ENCODE peak calls at places on chromosomes 4 and X, in eight cellular contexts. One of them, this sample, is unnamed.

GRCh38 chr4:3451956-3452355 is 10.2 kb downstream of the HGFAC start:
- DNase-seq in lung: no peak
- DNase-seq in suprapubic skin: no peak
- DNase-seq in cardiac muscle cell: no peak
- DNase-seq in AG10803: peak
- DNase-seq in brain microvascular endothelial cell: peak
- DNase-seq in foreskin fibroblast: peak
- DNase-seq in esophagus muscularis mucosa: no peak
- DNase-seq in this sample: no peak

GRCh38 chrX:134782796-134783195 is 124.5 kb upstream of the PLAC1 start:
- DNase-seq in cardiac muscle cell: peak
- DNase-seq in lung: no peak
- DNase-seq in brain microvascular endothelial cell: peak
- DNase-seq in suprapubic skin: no peak
- DNase-seq in foreskin fibroblast: peak
- DNase-seq in AG10803: peak
- DNase-seq in esophagus muscularis mucosa: no peak
- DNase-seq in this sample: peak

GRCh38 chr4:43496188-43496587 is 603.7 kb downstream of the GRXCR1 start:
- DNase-seq in suprapubic skin: no peak
- DNase-seq in cardiac muscle cell: peak
- DNase-seq in brain microvascular endothelial cell: no peak
- DNase-seq in esophagus muscularis mucosa: no peak
- DNase-seq in foreskin fibroblast: no peak
- DNase-seq in AG10803: no peak
- DNase-seq in lung: no peak
- DNase-seq in this sample: no peak

GRCh38 chrX:149493567-149494562 is 11.2 kb downstream of the IDS start:
- DNase-seq in cardiac muscle cell: no peak
- DNase-seq in AG10803: no peak
- DNase-seq in suprapubic skin: no peak
- DNase-seq in lung: no peak
- DNase-seq in esophagus muscularis mucosa: no peak
- DNase-seq in brain microvascular endothelial cell: no peak
- DNase-seq in foreskin fibroblast: no peak
- DNase-seq in this sample: no peak

GRCh38 chrX:39328661-39329060 is 527.4 kb downstream of the MID1IP1 start:
- DNase-seq in foreskin fibroblast: no peak
- DNase-seq in cardiac muscle cell: no peak
- DNase-seq in AG10803: no peak
- DNase-seq in lung: no peak
- DNase-seq in esophagus muscularis mucosa: no peak
- DNase-seq in suprapubic skin: no peak
- DNase-seq in brain microvascular endothelial cell: no peak
- DNase-seq in this sample: no peak

GRCh38 chr4:105350859-105351494 is 122.9 kb downstream of the PPA2 start:
- DNase-seq in brain microvascular endothelial cell: no peak
- DNase-seq in suprapubic skin: no peak
- DNase-seq in esophagus muscularis mucosa: no peak
- DNase-seq in cardiac muscle cell: peak
- DNase-seq in foreskin fibroblast: peak
- DNase-seq in lung: no peak
- DNase-seq in AG10803: peak
- DNase-seq in this sample: peak

GRCh38 chr4:98406819-98407218 is 145.6 kb downstream of the RAP1GDS1 start:
- DNase-seq in suprapubic skin: no peak
- DNase-seq in brain microvascular endothelial cell: no peak
- DNase-seq in lung: no peak
- DNase-seq in AG10803: no peak
- DNase-seq in foreskin fibroblast: no peak
- DNase-seq in esophagus muscularis mucosa: no peak
- DNase-seq in cardiac muscle cell: no peak
- DNase-seq in this sample: no peak

GRCh38 chr4:26873391-26874026 is 12.9 kb downstream of the STIM2 start:
- DNase-seq in suprapubic skin: no peak
- DNase-seq in brain microvascular endothelial cell: no peak
- DNase-seq in foreskin fibroblast: no peak
- DNase-seq in esophagus muscularis mucosa: no peak
- DNase-seq in cardiac muscle cell: no peak
- DNase-seq in lung: no peak
- DNase-seq in AG10803: no peak
- DNase-seq in this sample: no peak

GRCh38 chr4:25842229-25842840 is 20.5 kb downstream of the SEL1L3 start:
- DNase-seq in lung: no peak
- DNase-seq in brain microvascular endothelial cell: no peak
- DNase-seq in cardiac muscle cell: no peak
- DNase-seq in suprapubic skin: no peak
- DNase-seq in AG10803: no peak
- DNase-seq in foreskin fibroblast: no peak
- DNase-seq in esophagus muscularis mucosa: no peak
- DNase-seq in this sample: no peak

GRCh38 chr4:35934370-35934981 is 309.8 kb downstream of the ARAP2 start:
- DNase-seq in esophagus muscularis mucosa: no peak
- DNase-seq in suprapubic skin: no peak
- DNase-seq in cardiac muscle cell: peak
- DNase-seq in foreskin fibroblast: peak
- DNase-seq in AG10803: peak
- DNase-seq in brain microvascular endothelial cell: no peak
- DNase-seq in lung: no peak
- DNase-seq in this sample: peak

GRCh38 chrX:31658360-31658759 is 586.5 kb upstream of the FTHL17 start:
- DNase-seq in suprapubic skin: no peak
- DNase-seq in esophagus muscularis mucosa: no peak
- DNase-seq in AG10803: peak
- DNase-seq in foreskin fibroblast: peak
- DNase-seq in lung: no peak
- DNase-seq in cardiac muscle cell: peak
- DNase-seq in brain microvascular endothelial cell: no peak
- DNase-seq in this sample: peak

GRCh38 chrX:16418650-16419049 is 231.3 kb upstream of the S100G start:
- DNase-seq in brain microvascular endothelial cell: no peak
- DNase-seq in suprapubic skin: no peak
- DNase-seq in cardiac muscle cell: no peak
- DNase-seq in esophagus muscularis mucosa: no peak
- DNase-seq in lung: no peak
- DNase-seq in AG10803: no peak
- DNase-seq in foreskin fibroblast: no peak
- DNase-seq in this sample: no peak

GRCh38 chrX:63281465-63281864 is 69.7 kb downstream of the SPIN4 start:
- DNase-seq in cardiac muscle cell: no peak
- DNase-seq in brain microvascular endothelial cell: no peak
- DNase-seq in suprapubic skin: no peak
- DNase-seq in esophagus muscularis mucosa: no peak
- DNase-seq in foreskin fibroblast: no peak
- DNase-seq in AG10803: no peak
- DNase-seq in lung: no peak
- DNase-seq in this sample: no peak

GRCh38 chr4:53591372-53591892 is at the start of gene LNX1:
- DNase-seq in foreskin fibroblast: no peak
- DNase-seq in esophagus muscularis mucosa: peak
- DNase-seq in AG10803: no peak
- DNase-seq in lung: peak
- DNase-seq in suprapubic skin: peak
- DNase-seq in cardiac muscle cell: no peak
- DNase-seq in brain microvascular endothelial cell: no peak
- DNase-seq in this sample: no peak

GRCh38 chr4:147017081-147017480 is 71.4 kb upstream of the TTC29 start:
- DNase-seq in esophagus muscularis mucosa: no peak
- DNase-seq in suprapubic skin: no peak
- DNase-seq in cardiac muscle cell: peak
- DNase-seq in lung: no peak
- DNase-seq in brain microvascular endothelial cell: peak
- DNase-seq in AG10803: peak
- DNase-seq in foreskin fibroblast: peak
- DNase-seq in this sample: peak

GRCh38 chr4:139736661-139737060 is 71.0 kb downstream of the MGST2 start:
- DNase-seq in AG10803: peak
- DNase-seq in suprapubic skin: no peak
- DNase-seq in lung: no peak
- DNase-seq in cardiac muscle cell: peak
- DNase-seq in esophagus muscularis mucosa: no peak
- DNase-seq in foreskin fibroblast: peak
- DNase-seq in brain microvascular endothelial cell: no peak
- DNase-seq in this sample: peak

GRCh38 chr4:143359794-143360193 is 23.1 kb downstream of the GAB1 start:
- DNase-seq in AG10803: no peak
- DNase-seq in esophagus muscularis mucosa: no peak
- DNase-seq in lung: no peak
- DNase-seq in cardiac muscle cell: no peak
- DNase-seq in brain microvascular endothelial cell: no peak
- DNase-seq in suprapubic skin: no peak
- DNase-seq in foreskin fibroblast: peak
- DNase-seq in this sample: no peak

GRCh38 chr4:94603170-94603747 is 151.5 kb downstream of the PDLIM5 start:
- DNase-seq in suprapubic skin: no peak
- DNase-seq in esophagus muscularis mucosa: no peak
- DNase-seq in AG10803: peak
- DNase-seq in brain microvascular endothelial cell: peak
- DNase-seq in cardiac muscle cell: peak
- DNase-seq in foreskin fibroblast: peak
- DNase-seq in lung: peak
- DNase-seq in this sample: peak

GRCh38 chrX:132652871-132653270 is 164.0 kb upstream of the MBNL3 start:
- DNase-seq in esophagus muscularis mucosa: no peak
- DNase-seq in suprapubic skin: no peak
- DNase-seq in brain microvascular endothelial cell: no peak
- DNase-seq in lung: no peak
- DNase-seq in foreskin fibroblast: no peak
- DNase-seq in AG10803: peak
- DNase-seq in cardiac muscle cell: no peak
- DNase-seq in this sample: no peak
- H3K4me3 ChIP-seq in esophagus muscularis mucosa: no peak
- H3K4me3 ChIP-seq in suprapubic skin: no peak
- H3K4me3 ChIP-seq in brain microvascular endothelial cell: no peak
- H3K4me3 ChIP-seq in lung: no peak
- H3K4me3 ChIP-seq in foreskin fibroblast: no peak
- H3K4me3 ChIP-seq in AG10803: no peak
- H3K4me3 ChIP-seq in cardiac muscle cell: no peak
- H3K4me3 ChIP-seq in this sample: no peak

GRCh38 chrX:2652106-2652505 is 39.0 kb upstream of the CD99 start:
- DNase-seq in esophagus muscularis mucosa: no peak
- DNase-seq in lung: no peak
- DNase-seq in cardiac muscle cell: no peak
- DNase-seq in foreskin fibroblast: no peak
- DNase-seq in AG10803: no peak
- DNase-seq in suprapubic skin: no peak
- DNase-seq in brain microvascular endothelial cell: no peak
- DNase-seq in this sample: no peak
- TF ChIP-seq CTCF in esophagus muscularis mucosa: no peak
- TF ChIP-seq CTCF in lung: no peak
- TF ChIP-seq CTCF in cardiac muscle cell: peak
- TF ChIP-seq CTCF in foreskin fibroblast: peak
- TF ChIP-seq CTCF in AG10803: peak
- TF ChIP-seq CTCF in suprapubic skin: no peak
- TF ChIP-seq CTCF in brain microvascular endothelial cell: peak
- TF ChIP-seq CTCF in this sample: peak

GRCh38 chrX:137569470-137569891 is 3.6 kb downstream of the ZIC3 start:
- DNase-seq in brain microvascular endothelial cell: no peak
- DNase-seq in lung: no peak
- DNase-seq in suprapubic skin: no peak
- DNase-seq in cardiac muscle cell: no peak
- DNase-seq in AG10803: no peak
- DNase-seq in esophagus muscularis mucosa: no peak
- DNase-seq in foreskin fibroblast: no peak
- DNase-seq in this sample: no peak
- H3K4me3 ChIP-seq in brain microvascular endothelial cell: peak
- H3K4me3 ChIP-seq in lung: no peak
- H3K4me3 ChIP-seq in suprapubic skin: peak
- H3K4me3 ChIP-seq in cardiac muscle cell: peak
- H3K4me3 ChIP-seq in AG10803: no peak
- H3K4me3 ChIP-seq in esophagus muscularis mucosa: no peak
- H3K4me3 ChIP-seq in foreskin fibroblast: no peak
- H3K4me3 ChIP-seq in this sample: no peak

DNA sequence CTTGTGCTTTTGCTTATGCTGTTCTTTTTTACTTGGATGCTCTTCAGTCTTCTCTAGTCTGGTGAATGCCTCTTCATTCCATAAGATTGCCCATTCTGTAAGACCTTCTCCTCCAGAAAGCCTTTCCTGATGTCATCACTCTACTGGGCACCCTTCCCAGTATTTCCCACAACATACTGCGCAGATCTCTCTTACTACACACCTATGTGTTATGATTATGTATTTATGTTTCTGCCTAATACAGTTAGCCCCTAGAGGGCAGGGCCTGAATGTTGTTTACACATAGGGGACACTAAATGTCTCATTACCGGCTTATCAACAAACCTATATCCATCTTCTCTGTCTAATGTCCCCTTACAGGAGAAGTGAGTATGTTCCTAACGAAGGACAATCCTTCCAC is 21.1 kb downstream of the AIFM1 start:
- DNase-seq in suprapubic skin: no peak
- DNase-seq in brain microvascular endothelial cell: no peak
- DNase-seq in lung: no peak
- DNase-seq in foreskin fibroblast: peak
- DNase-seq in esophagus muscularis mucosa: no peak
- DNase-seq in cardiac muscle cell: peak
- DNase-seq in AG10803: peak
- DNase-seq in this sample: peak
- TF ChIP-seq CTCF in suprapubic skin: no peak
- TF ChIP-seq CTCF in brain microvascular endothelial cell: peak
- TF ChIP-seq CTCF in lung: no peak
- TF ChIP-seq CTCF in foreskin fibroblast: no peak
- TF ChIP-seq CTCF in esophagus muscularis mucosa: no peak
- TF ChIP-seq CTCF in cardiac muscle cell: peak
- TF ChIP-seq CTCF in AG10803: peak
- TF ChIP-seq CTCF in this sample: peak

DNA sequence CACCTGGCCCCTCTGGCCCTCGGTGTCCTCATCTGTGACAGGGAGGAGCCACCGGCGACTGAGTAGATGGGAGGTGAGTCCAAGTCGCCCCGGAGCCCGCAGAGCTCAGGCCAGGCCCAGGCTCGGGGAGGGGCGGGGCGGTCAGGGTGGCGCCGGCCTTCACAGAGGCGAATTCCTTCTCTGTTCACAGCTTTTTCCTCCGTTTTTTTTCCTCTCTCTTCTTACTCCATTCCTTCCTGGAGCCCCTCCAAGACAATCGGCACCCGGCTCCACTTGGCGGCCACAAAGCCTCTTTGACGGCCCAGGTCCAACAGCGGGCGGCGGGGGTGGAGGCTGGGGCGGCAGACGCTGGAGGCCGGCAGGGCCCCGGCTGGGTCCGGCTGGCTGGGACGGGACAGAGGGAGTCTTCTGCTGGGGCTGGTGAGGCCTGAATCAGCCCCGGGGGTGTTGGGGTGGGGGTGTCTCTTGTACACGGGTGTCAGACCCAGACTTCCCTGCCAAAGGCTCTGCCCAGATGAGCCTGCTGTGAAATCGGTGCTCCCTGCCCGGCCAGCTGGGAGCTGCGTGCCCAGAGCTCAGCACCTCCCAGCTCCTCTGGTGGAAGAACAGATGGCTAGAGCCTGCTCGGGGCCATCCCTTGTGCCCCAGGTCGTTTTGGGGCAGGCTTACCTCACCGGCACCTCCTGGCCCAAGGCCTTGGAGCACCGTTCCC is 22.6 kb downstream of the FGFRL1 start:
- DNase-seq in AG10803: peak
- DNase-seq in lung: no peak
- DNase-seq in foreskin fibroblast: peak
- DNase-seq in esophagus muscularis mucosa: no peak
- DNase-seq in brain microvascular endothelial cell: no peak
- DNase-seq in suprapubic skin: no peak
- DNase-seq in cardiac muscle cell: peak
- DNase-seq in this sample: peak
- H3K4me3 ChIP-seq in AG10803: peak
- H3K4me3 ChIP-seq in lung: no peak
- H3K4me3 ChIP-seq in foreskin fibroblast: no peak
- H3K4me3 ChIP-seq in esophagus muscularis mucosa: peak
- H3K4me3 ChIP-seq in brain microvascular endothelial cell: no peak
- H3K4me3 ChIP-seq in suprapubic skin: peak
- H3K4me3 ChIP-seq in cardiac muscle cell: no peak
- H3K4me3 ChIP-seq in this sample: no peak

GRCh38 chrX:94576367-94577004 is 902.5 kb downstream of the FAM133A start:
- DNase-seq in foreskin fibroblast: no peak
- DNase-seq in cardiac muscle cell: no peak
- DNase-seq in brain microvascular endothelial cell: no peak
- DNase-seq in lung: no peak
- DNase-seq in AG10803: no peak
- DNase-seq in esophagus muscularis mucosa: no peak
- DNase-seq in suprapubic skin: no peak
- DNase-seq in this sample: no peak
- TF ChIP-seq CTCF in foreskin fibroblast: no peak
- TF ChIP-seq CTCF in cardiac muscle cell: no peak
- TF ChIP-seq CTCF in brain microvascular endothelial cell: no peak
- TF ChIP-seq CTCF in lung: no peak
- TF ChIP-seq CTCF in AG10803: no peak
- TF ChIP-seq CTCF in esophagus muscularis mucosa: no peak
- TF ChIP-seq CTCF in suprapubic skin: no peak
- TF ChIP-seq CTCF in this sample: no peak